ENCODE peak calls at places on chromosomes 13 and 19, in five cellular contexts. F is neuronal stem cell, G is psoas muscle, M is PC-9, H is lung. S is an unnamed sample. For H3K36me3, the result is how much of the 10 kb centered on the place peaks cover.

GRCh38 chr13:102688306-102688973 is 6.4 kb downstream of the METTL21C start:
- DNase-seq in F (no peak), G (no peak), M (no peak), H (no peak), S (no peak)

GRCh38 chr13:36131215-36131930 is at the start of gene DCLK1:
- DNase-seq in F (peak), G (peak), M (no peak), H (peak), S (peak)

GRCh38 chr13:23743269-23743668 is 145.9 kb downstream of the MIPEP start:
- DNase-seq in F (no peak), G (no peak), M (no peak), H (no peak), S (no peak)

GRCh38 chr13:48233886-48234488 is 981 bp downstream of the ITM2B start:
- DNase-seq in F (no peak), G (no peak), M (no peak), H (no peak), S (no peak)

GRCh38 chr13:37476874-37477273 is 121.7 kb downstream of the POSTN start:
- DNase-seq in F (peak), G (no peak), M (no peak), H (no peak), S (no peak)

GRCh38 chr13:61954092-61954491 is 538.4 kb upstream of the PCDH20 start:
- DNase-seq in F (peak), G (no peak), M (no peak), H (no peak), S (no peak)

GRCh38 chr13:27037571-27037970 is 134.0 kb downstream of the USP12 start:
- DNase-seq in F (no peak), G (no peak), M (no peak), H (no peak), S (no peak)

GRCh38 chr13:111396457-111396856 is 76.0 kb downstream of the TEX29 start:
- DNase-seq in F (no peak), G (no peak), M (no peak), H (no peak), S (peak)

GRCh38 chr13:52454459-52454824 is 836 bp upstream of the CKAP2 start:
- DNase-seq in F (no peak), G (no peak), M (no peak), H (no peak), S (no peak)

GRCh38 chr13:27159806-27160563 is 11.6 kb downstream of the USP12 start:
- DNase-seq in F (no peak), G (no peak), M (no peak), H (no peak), S (no peak)

GRCh38 chr19:13781547-13781946 is 7.3 kb downstream of the C19orf53 start:
- DNase-seq in F (peak), G (peak), M (no peak), H (peak), S (peak)

GRCh38 chr19:8423821-8424223 is 10.7 kb downstream of the MARCHF2 start:
- DNase-seq in F (peak), G (peak), M (peak), H (peak), S (peak)

GRCh38 chr13:109136873-109137272 is 507.5 kb downstream of the MYO16 start:
- DNase-seq in F (no peak), G (no peak), M (no peak), H (no peak), S (peak)

GRCh38 chr19:9709305-9709704 is 34.4 kb upstream of the ZNF562 start:
- DNase-seq in F (no peak), G (no peak), M (no peak), H (no peak), S (no peak)

GRCh38 chr13:24995225-24995804 is 100.6 kb upstream of the PABPC3 start:
- DNase-seq in F (peak), G (no peak), M (peak), H (peak), S (peak)

GRCh38 chr19:38655148-38655824 is 7.8 kb downstream of the ACTN4 start:
- DNase-seq in F (no peak), G (no peak), M (no peak), H (no peak), S (no peak)

GRCh38 chr19:6667114-6667627 is 2.8 kb downstream of the TNFSF14 start:
- DNase-seq in F (no peak), G (no peak), M (peak), H (peak), S (no peak)

GRCh38 chr13:99464441-99464949 is 36.8 kb upstream of the TM9SF2 start:
- DNase-seq in F (no peak), G (no peak), M (no peak), H (no peak), S (peak)

GRCh38 chr13:51614350-51614786 is 30.1 kb downstream of the WDFY2 start:
- DNase-seq in F (no peak), G (peak), M (no peak), H (no peak), S (no peak)

GRCh38 chr19:31715249-31715944 is 366.2 kb upstream of the TSHZ3 start:
- DNase-seq in F (no peak), G (no peak), M (no peak), H (no peak), S (no peak)

GRCh38 chr13:107864543-107865460 is 350.5 kb downstream of the LIG4 start:
- DNase-seq in F (peak), G (no peak), M (no peak), H (no peak), S (peak)

GRCh38 chr19:28168557-28168956 is 1044.4 kb downstream of the UQCRFS1 start:
- DNase-seq in F (peak), G (no peak), M (no peak), H (no peak), S (no peak)

GRCh38 chr13:106525865-106526264 is 9.6 kb downstream of the EFNB2 start:
- DNase-seq in F (no peak), G (no peak), M (no peak), H (no peak), S (no peak)

GRCh38 chr19:15210323-15210774 is 9.6 kb upstream of the NOTCH3 start:
- DNase-seq in F (no peak), G (peak), M (peak), H (peak), S (peak)

GRCh38 chr19:40314646-40315045 is 29.5 kb upstream of the AKT2 start:
- DNase-seq in F (no peak), G (no peak), M (no peak), H (no peak), S (no peak)

GRCh38 chr19:3975637-3976087 is 4.8 kb upstream of the DAPK3 start:
- DNase-seq in F (no peak), G (no peak), M (no peak), H (no peak), S (no peak)
- H3K36me3 ChIP-seq in F (half or more), G (under half), M (under half), H (under half), S (half or more)

DNA sequence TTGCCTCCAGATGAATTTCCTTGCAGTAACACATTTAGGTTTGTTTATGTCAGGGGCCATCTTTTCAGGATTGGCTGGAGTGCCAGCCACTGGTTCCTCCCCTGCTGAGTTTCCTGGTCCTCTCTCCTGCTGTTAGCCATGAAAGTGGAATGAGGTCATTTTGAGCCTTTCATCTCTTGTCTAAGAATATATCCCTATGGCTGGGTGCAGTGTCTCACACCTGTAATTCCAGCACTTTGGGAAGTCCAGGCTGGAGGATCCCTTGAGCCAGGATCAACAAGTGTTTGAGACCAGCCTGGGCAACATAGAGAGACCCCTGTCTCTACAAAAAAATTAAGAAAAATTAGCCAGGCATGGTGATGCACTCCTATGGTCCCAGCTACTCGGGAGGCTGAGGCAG is 20.7 kb downstream of the SMARCA4 start:
- DNase-seq in F (no peak), G (no peak), M (no peak), H (no peak), S (no peak)
- H3K27ac ChIP-seq in F (no peak), G (no peak), M (no peak), H (no peak), S (no peak)

DNA sequence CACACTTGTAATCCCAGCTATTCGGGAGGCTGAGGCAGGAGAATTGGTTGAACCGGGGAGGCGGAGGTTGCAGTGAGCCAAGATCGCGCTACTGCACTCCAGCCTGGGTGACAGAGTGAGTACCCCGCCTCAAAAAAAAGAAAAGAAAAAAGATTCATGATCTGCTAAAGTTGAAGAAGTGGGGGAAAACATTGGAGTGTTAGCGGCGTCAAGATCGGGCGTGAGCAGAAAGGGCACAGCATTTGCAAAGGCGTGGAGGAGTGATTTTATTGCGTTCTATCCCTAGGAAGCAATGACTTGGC is 874 bp upstream of the DNM2 start:
- DNase-seq in F (no peak), G (no peak), M (no peak), H (no peak), S (no peak)
- H3K4me3 ChIP-seq in F (no peak), G (peak), M (no peak), H (no peak), S (no peak)

GRCh38 chr19:36101550-36102327 is 9.2 kb upstream of the OVOL3 start:
- DNase-seq in F (no peak), G (no peak), M (no peak), H (no peak), S (no peak)
- H3K36me3 ChIP-seq in F (half or more), G (under half), M (under half), H (under half), S (half or more)

GRCh38 chr13:40798380-40798779 is 9.0 kb downstream of the SLC25A15 start:
- DNase-seq in F (no peak), G (no peak), M (no peak), H (no peak), S (no peak)
- H3K27ac ChIP-seq in F (no peak), G (no peak), M (no peak), H (peak), S (no peak)

DNA sequence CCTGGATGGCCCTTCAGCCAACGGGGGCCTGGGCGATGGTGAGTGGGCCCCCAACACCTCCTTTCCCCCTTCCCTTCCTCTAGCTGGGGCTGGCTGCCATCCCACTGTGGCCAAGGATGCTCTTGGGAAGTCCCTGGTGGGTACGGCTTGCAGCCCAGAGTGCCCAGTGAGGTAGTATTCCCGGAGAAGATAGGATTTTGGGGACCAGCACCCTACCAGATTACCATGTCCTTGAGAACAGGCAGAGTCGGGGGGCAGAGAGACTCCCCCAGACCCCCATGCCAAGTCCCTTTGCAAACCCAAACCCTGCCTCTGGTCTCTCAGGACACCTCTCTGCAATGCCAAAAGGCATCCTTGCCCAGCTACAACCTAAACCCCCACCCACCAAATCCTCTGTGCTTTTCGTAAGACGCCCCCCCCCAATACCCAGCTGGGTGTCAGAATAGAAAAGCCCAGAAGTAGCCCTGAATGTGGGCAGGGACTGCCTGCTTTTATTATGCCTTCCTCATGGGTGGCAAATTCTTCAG is 1.7 kb downstream of the HIF3A start:
- DNase-seq in F (no peak), G (no peak), M (no peak), H (no peak), S (no peak)
- H3K4me3 ChIP-seq in F (no peak), G (peak), M (no peak), H (peak), S (no peak)